ENCODE peak calls at places on chromosomes 1 and 21, in seven cellular contexts. H is H9, Q is fibroblast of lung, I is keratinocyte, D is IMR-90, S is neuronal stem cell, G is mesendoderm. U is an unnamed sample.

GRCh38 chr21:44390886-44391285 is 37.5 kb downstream of the TRPM2 start:
- DNase-seq in H (no peak), Q (no peak), I (no peak), D (no peak), S (no peak), G (no peak), U (no peak)

GRCh38 chr1:37486680-37487618 is 12.6 kb downstream of the ZC3H12A start:
- DNase-seq in H (peak), Q (peak), I (peak), D (peak), S (peak), G (peak), U (peak)

GRCh38 chr1:59442492-59442891 is 145.6 kb downstream of the FGGY start:
- DNase-seq in H (no peak), Q (no peak), I (no peak), D (no peak), S (no peak), G (no peak), U (no peak)

GRCh38 chr1:45359882-45360513 is 19.8 kb upstream of the MUTYH start:
- DNase-seq in H (no peak), Q (peak), I (no peak), D (peak), S (no peak), G (peak), U (no peak)

GRCh38 chr1:89844860-89845259 is 24.0 kb downstream of the LRRC8D start:
- DNase-seq in H (no peak), Q (no peak), I (no peak), D (no peak), S (no peak), G (no peak), U (no peak)

GRCh38 chr1:9108056-9108665 is 20.7 kb downstream of the GPR157 start:
- DNase-seq in H (no peak), Q (no peak), I (no peak), D (no peak), S (no peak), G (no peak), U (peak)

GRCh38 chr1:190377294-190377693 is 100.4 kb downstream of the BRINP3 start:
- DNase-seq in H (no peak), Q (no peak), I (no peak), D (no peak), S (no peak), G (no peak), U (no peak)

GRCh38 chr1:221993444-221993948 is 251.6 kb upstream of the DUSP10 start:
- DNase-seq in H (no peak), Q (no peak), I (no peak), D (no peak), S (no peak), G (peak), U (no peak)

GRCh38 chr1:196608401-196609113 is at the start of gene KCNT2:
- DNase-seq in H (peak), Q (peak), I (no peak), D (peak), S (peak), G (peak), U (peak)

GRCh38 chr1:162538815-162539431 is 22.6 kb upstream of the UAP1 start:
- DNase-seq in H (no peak), Q (peak), I (peak), D (peak), S (no peak), G (peak), U (no peak)

GRCh38 chr1:207302618-207303408 is 18.7 kb upstream of the CD55 start:
- DNase-seq in H (no peak), Q (no peak), I (no peak), D (no peak), S (no peak), G (no peak), U (no peak)

GRCh38 chr1:65420590-65421340 is at the start of the genes LEPR and LEPROT:
- DNase-seq in H (no peak), Q (no peak), I (no peak), D (peak), S (no peak), G (peak), U (no peak)

GRCh38 chr1:107510347-107510746 is 369.5 kb downstream of the NTNG1 start:
- DNase-seq in H (no peak), Q (no peak), I (no peak), D (no peak), S (no peak), G (no peak), U (no peak)

GRCh38 chr21:34034369-34035014 is 38.9 kb upstream of the MRPS6 start:
- DNase-seq in H (no peak), Q (no peak), I (no peak), D (no peak), S (no peak), G (peak), U (no peak)

GRCh38 chr1:206923009-206923960 is 1.5 kb upstream of the FCMR start:
- DNase-seq in H (no peak), Q (no peak), I (no peak), D (no peak), S (no peak), G (no peak), U (peak)

GRCh38 chr1:166855558-166855957 is 16.3 kb downstream of the POGK start:
- DNase-seq in H (no peak), Q (no peak), I (no peak), D (no peak), S (no peak), G (no peak), U (no peak)

GRCh38 chr1:69994261-69994660 is 211.1 kb downstream of the LRRC40 start:
- DNase-seq in H (no peak), Q (peak), I (no peak), D (no peak), S (no peak), G (no peak), U (no peak)

GRCh38 chr1:19361231-19362147 is 49.4 kb downstream of the SLC66A1 start:
- DNase-seq in H (no peak), Q (peak), I (peak), D (peak), S (no peak), G (no peak), U (no peak)

GRCh38 chr1:204925701-204926100 is 55.0 kb downstream of the NFASC start:
- DNase-seq in H (no peak), Q (no peak), I (no peak), D (no peak), S (no peak), G (no peak), U (no peak)

GRCh38 chr1:60149254-60149653 is 75.7 kb upstream of the C1orf87 start:
- DNase-seq in H (no peak), Q (no peak), I (no peak), D (no peak), S (no peak), G (no peak), U (peak)

GRCh38 chr1:240341365-240342250 is 249.9 kb downstream of the FMN2 start:
- DNase-seq in H (no peak), Q (no peak), I (no peak), D (no peak), S (no peak), G (peak), U (no peak)

GRCh38 chr1:67609572-67609939 is 75.4 kb upstream of the GADD45A start:
- DNase-seq in H (no peak), Q (no peak), I (no peak), D (no peak), S (no peak), G (no peak), U (peak)

GRCh38 chr1:14267991-14268390 is 330.5 kb upstream of the KAZN start:
- DNase-seq in H (no peak), Q (no peak), I (peak), D (no peak), S (no peak), G (no peak), U (no peak)

GRCh38 chr1:228275435-228276342 is 67.8 kb downstream of the OBSCN start:
- DNase-seq in H (peak), Q (peak), I (peak), D (peak), S (peak), G (peak), U (peak)

GRCh38 chr1:223225481-223225880 is 82.4 kb upstream of the TLR5 start:
- DNase-seq in H (peak), Q (no peak), I (no peak), D (no peak), S (no peak), G (no peak), U (no peak)

GRCh38 chr1:181646723-181647122 is 163.4 kb downstream of the CACNA1E start:
- DNase-seq in H (no peak), Q (no peak), I (no peak), D (no peak), S (no peak), G (no peak), U (no peak)
- H3K9ac ChIP-seq in H (no peak), Q (no peak), I (no peak), D (no peak), S (no peak), G (no peak), U (no peak)

DNA sequence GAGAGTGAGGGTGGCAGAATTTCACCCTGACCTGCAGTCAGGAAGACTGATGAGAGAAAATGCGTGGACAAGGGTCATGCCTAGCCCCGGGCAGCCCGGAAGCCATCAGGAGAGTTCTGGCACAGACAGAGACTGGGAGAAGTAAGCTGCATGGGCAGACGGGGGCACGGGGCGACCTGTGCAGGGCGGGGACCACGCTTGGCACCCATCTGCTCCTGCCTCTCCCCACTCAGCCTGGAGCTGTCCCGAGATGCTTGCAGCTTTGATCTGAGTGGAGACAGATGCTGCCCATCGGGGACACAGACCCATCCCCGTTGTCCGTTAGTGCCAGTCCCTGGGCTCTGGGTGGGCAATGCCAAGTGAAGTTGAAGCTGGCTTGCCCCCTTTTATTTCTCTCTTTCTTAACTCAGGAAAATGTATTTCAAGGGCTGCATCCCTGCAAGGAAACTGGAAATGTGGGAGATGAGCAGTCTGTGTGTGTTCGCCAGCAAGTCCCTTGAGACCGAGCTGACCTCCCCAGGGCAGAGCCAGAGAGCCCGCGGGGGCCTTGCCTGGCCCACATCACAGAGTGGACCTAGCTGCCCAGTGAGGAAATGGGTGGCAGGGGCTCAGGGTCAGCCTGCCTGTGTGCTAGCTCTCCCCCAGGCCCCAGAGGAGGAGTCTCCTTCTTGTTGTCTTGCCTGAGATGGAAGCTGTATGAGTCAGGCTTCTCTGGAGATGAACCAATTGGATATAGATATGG is 121.3 kb upstream of the C1orf174 start:
- DNase-seq in H (no peak), Q (no peak), I (no peak), D (no peak), S (no peak), G (no peak), U (no peak)
- H3K9ac ChIP-seq in H (no peak), Q (no peak), I (no peak), D (no peak), S (no peak), G (no peak), U (no peak)

DNA sequence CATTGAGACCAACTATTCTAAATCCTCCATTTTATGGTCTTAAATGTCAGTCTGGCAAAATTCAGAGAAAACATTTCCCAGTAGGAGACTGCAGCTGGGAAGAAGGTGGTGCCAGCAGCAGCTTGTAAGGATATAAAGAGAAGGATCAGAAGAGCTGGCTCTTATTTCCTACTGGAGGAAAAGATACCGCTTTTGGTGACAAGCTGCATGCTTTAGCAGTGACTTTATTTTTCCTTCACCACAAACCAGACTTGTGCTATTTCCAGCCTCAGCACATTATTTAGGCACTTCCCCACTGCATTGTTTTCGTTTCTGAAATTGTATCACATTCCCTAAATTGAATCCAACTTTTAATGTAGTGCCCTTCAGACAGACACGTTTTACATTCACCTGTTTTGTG is 28.4 kb downstream of the RNF11 start:
- DNase-seq in H (no peak), Q (peak), I (peak), D (peak), S (no peak), G (peak), U (no peak)
- H3K9ac ChIP-seq in H (no peak), Q (no peak), I (no peak), D (no peak), S (no peak), G (no peak), U (no peak)

DNA sequence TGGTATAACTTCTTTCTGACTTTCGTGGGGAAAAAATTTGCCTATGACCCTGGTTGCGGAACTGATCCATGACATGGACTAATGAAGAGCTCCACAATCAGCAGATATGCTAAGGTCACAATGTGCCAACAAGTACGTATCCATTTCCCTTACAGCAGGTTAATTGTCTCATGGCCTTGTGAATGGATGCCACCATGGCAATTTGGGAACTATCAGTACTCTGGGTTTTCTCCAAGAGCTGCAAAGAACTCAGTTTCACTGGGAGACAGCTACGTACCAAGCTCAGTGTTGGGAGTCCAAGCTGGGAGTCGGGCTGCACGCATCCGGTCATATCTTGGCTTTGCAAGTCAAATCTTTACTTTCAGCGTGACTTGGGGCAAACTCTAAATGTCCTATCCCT is 64.8 kb downstream of the TIAM1 start:
- DNase-seq in H (no peak), Q (no peak), I (no peak), D (no peak), S (no peak), G (no peak), U (no peak)
- H3K9ac ChIP-seq in H (no peak), Q (no peak), I (no peak), D (no peak), S (no peak), G (no peak), U (no peak)